ENCODE peak calls at places on chromosomes 16 and 17, in eight cellular contexts. W is heart left ventricle, V is tibial artery, H is body of pancreas, K is esophagus squamous epithelium, L is heart right ventricle, R is left lung, U is astrocyte. X is an unnamed sample.

GRCh38 chr16:75288596-75289120 is 37.2 kb upstream of the BCAR1 start:
- DNase-seq in W (peak), V (no peak), H (no peak), K (no peak), L (peak), R (no peak), U (no peak), X (no peak)

GRCh38 chr17:74532115-74532514 is 840 bp upstream of the CD300LB start:
- DNase-seq in W (peak), V (peak), H (no peak), K (no peak), L (no peak), R (peak), U (no peak), X (no peak)

GRCh38 chr16:84462296-84463210 is 41.9 kb downstream of the MEAK7 start:
- DNase-seq in W (no peak), V (peak), H (no peak), K (no peak), L (no peak), R (no peak), U (no peak), X (no peak)

GRCh38 chr17:8409966-8410881 is 12.6 kb upstream of the RNF222 start:
- DNase-seq in W (peak), V (peak), H (peak), K (no peak), L (peak), R (peak), U (peak), X (peak)

GRCh38 chr16:66458292-66458691 is 31.2 kb downstream of the BEAN1 start:
- DNase-seq in W (no peak), V (no peak), H (no peak), K (no peak), L (no peak), R (no peak), U (no peak), X (no peak)

GRCh38 chr17:48632579-48633265 is 6.6 kb upstream of the HOXB9 start:
- DNase-seq in W (no peak), V (no peak), H (no peak), K (no peak), L (no peak), R (no peak), U (no peak), X (no peak)

GRCh38 chr17:62704381-62704971 is 77.0 kb downstream of the MRC2 start:
- DNase-seq in W (no peak), V (peak), H (peak), K (no peak), L (no peak), R (peak), U (peak), X (peak)

GRCh38 chr17:73437826-73438225 is 126.0 kb upstream of the CDC42EP4 start:
- DNase-seq in W (no peak), V (no peak), H (no peak), K (no peak), L (no peak), R (no peak), U (no peak), X (no peak)

GRCh38 chr17:74964246-74964761 is 8.3 kb downstream of the HID1 start:
- DNase-seq in W (no peak), V (no peak), H (no peak), K (no peak), L (no peak), R (no peak), U (no peak), X (no peak)

GRCh38 chr17:15348030-15348429 is 6.6 kb upstream of the TEKT3 start:
- DNase-seq in W (no peak), V (no peak), H (no peak), K (no peak), L (no peak), R (no peak), U (peak), X (no peak)

GRCh38 chr17:17765921-17766320 is 70.9 kb downstream of the SREBF1 start:
- DNase-seq in W (no peak), V (no peak), H (no peak), K (no peak), L (no peak), R (no peak), U (no peak), X (no peak)

GRCh38 chr17:17767096-17767470 is 69.7 kb downstream of the SREBF1 start:
- DNase-seq in W (no peak), V (no peak), H (no peak), K (no peak), L (no peak), R (no peak), U (peak), X (no peak)

GRCh38 chr17:17768415-17769088 is 68.2 kb downstream of the SREBF1 start:
- DNase-seq in W (peak), V (no peak), H (no peak), K (no peak), L (no peak), R (no peak), U (no peak), X (no peak)

GRCh38 chr17:17766351-17767095 is 70.3 kb downstream of the SREBF1 start:
- DNase-seq in W (no peak), V (no peak), H (no peak), K (no peak), L (no peak), R (no peak), U (no peak), X (no peak)

GRCh38 chr17:17767497-17768286 is 69.1 kb downstream of the SREBF1 start:
- DNase-seq in W (no peak), V (no peak), H (no peak), K (no peak), L (no peak), R (no peak), U (no peak), X (no peak)
- H3K27ac ChIP-seq in W (peak), V (no peak), H (no peak), K (no peak), L (peak), R (no peak), U (no peak), X (peak)

DNA sequence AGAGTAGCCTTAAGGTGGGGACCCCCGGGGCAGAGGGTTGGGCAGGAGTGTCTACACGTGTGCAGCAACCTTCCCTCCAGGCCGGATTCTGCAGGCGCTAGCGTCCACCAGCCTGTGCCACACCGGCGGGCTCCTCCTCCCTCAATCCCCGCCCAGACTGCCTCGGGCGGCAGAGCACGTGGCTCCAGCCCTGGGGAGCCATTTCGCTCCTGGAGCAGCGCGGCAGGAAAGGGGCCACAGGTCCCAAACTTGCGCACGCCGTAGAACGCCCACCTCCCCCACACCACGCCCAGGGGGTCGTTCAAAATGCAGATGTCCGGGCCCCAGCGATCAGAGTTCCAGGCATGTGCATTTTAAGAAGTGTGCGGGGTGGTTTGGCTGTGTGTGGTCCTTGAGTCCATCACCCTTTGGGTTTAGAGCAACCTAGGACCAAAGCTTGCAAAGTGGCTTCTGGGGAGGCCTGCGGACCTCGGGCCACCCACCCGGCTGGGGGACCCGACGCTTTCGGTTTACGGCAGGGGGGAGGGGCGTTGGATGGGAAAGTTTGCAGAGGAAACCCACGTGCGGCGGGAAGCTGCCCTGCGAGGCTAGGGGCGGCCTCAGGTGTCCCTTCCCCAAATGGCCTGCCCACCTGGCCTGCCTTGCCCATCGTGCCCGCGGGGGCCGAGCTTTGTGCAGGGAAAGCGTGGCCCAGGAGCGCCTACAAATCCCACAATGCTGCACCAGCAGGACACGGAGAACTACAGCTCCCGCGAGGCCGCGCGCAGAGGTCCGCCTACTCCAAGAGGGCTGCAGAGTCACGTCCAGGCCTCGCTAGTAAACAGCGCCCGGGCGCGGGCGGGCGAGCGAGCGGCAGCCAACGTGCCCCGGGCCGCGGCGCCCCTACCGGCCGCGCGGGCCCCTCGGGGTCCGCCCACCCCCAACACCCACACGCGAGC is 1.4 kb downstream of the TFAP4 start:
- DNase-seq in W (peak), V (peak), H (peak), K (peak), L (peak), R (peak), U (peak), X (peak)
- TF ChIP-seq CTCF in W (no peak), V (no peak), H (no peak), K (no peak), L (no peak), R (no peak), U (no peak), X (peak)

GRCh38 chr17:57663326-57664070 is 81.6 kb downstream of the CCDC182 start:
- DNase-seq in W (no peak), V (peak), H (no peak), K (no peak), L (no peak), R (no peak), U (peak), X (no peak)
- H3K27ac ChIP-seq in W (peak), V (peak), H (peak), K (peak), L (peak), R (peak), U (peak), X (peak)

DNA sequence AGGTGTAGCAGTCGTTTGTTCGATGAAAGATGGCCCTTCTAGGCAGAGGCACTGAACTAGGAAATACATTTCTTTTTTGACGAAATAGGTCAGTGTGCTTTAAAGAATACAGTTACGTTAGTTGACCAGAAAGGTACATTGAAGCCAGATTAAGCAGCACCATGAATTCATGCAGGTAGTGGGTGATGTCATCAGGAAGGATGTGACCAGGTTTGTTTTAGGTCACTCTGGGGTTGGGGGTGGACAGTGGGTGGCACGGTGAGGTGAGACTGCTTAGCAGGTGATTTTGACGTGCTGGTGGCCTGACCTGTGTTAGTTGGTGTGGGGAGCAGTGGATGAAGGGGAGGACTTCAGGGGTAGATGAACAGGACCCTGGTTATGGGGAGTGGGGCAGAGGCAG is 3.6 kb downstream of the INO80E start:
- DNase-seq in W (no peak), V (no peak), H (no peak), K (no peak), L (no peak), R (no peak), U (no peak), X (no peak)
- TF ChIP-seq CTCF in W (no peak), V (no peak), H (no peak), K (no peak), L (no peak), R (no peak), U (no peak), X (no peak)

GRCh38 chr17:29977836-29978235 is 36.4 kb downstream of the EFCAB5 start:
- DNase-seq in W (no peak), V (no peak), H (no peak), K (no peak), L (no peak), R (no peak), U (peak), X (no peak)

GRCh38 chr17:29968271-29968670 is 26.8 kb downstream of the EFCAB5 start:
- DNase-seq in W (no peak), V (no peak), H (no peak), K (no peak), L (no peak), R (no peak), U (peak), X (no peak)

GRCh38 chr17:29973005-29973404 is 31.6 kb downstream of the EFCAB5 start:
- DNase-seq in W (no peak), V (no peak), H (no peak), K (no peak), L (no peak), R (no peak), U (no peak), X (no peak)

GRCh38 chr17:29972277-29972676 is 30.8 kb downstream of the EFCAB5 start:
- DNase-seq in W (no peak), V (no peak), H (no peak), K (no peak), L (no peak), R (no peak), U (no peak), X (no peak)
- H3K27ac ChIP-seq in W (no peak), V (no peak), H (no peak), K (no peak), L (no peak), R (no peak), U (no peak), X (no peak)

DNA sequence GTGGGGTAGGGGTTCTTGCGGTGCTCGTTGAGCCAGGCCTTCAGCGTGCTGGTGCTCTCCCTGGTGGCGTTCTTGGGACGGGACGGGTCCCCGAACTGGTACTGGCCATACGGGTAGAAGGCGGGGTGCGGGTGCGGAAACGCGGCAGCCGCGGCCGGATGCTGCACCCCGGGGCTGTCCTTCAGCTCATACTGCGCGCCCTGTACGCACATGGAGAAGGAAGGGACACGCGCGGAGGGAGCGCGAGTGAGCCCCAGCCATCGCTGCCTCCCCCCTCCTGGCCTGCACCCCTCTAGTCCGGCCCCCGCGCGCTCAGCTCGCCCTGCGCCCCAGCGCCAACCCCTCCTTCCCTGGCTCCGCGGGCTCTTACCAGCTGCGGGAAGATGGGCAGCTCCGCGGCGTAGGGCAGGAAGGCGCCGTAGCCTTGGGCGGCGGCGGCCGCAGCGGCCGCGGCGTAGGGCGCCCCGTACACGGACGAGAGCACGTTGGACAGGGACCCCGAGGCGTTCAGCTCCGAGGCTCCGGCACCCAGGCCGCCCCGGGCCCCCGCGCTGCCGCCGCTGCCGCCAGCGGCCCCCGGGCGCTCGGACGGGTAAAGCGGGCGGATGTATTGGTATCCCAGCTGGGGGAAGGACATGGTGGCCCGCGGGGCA is 1.0 kb downstream of the IRX3 start:
- DNase-seq in W (peak), V (peak), H (no peak), K (no peak), L (peak), R (no peak), U (peak), X (peak)
- TF ChIP-seq CTCF in W (no peak), V (no peak), H (peak), K (no peak), L (no peak), R (no peak), U (no peak), X (no peak)

GRCh38 chr17:58691701-58692238 is at the start of gene TEX14:
- DNase-seq in W (no peak), V (no peak), H (no peak), K (no peak), L (peak), R (no peak), U (no peak), X (no peak)

GRCh38 chr17:58694302-58694701 is 1.9 kb downstream of the RAD51C start:
- DNase-seq in W (no peak), V (no peak), H (no peak), K (no peak), L (no peak), R (no peak), U (no peak), X (no peak)

GRCh38 chr17:58692239-58693055 is at the start of gene RAD51C:
- DNase-seq in W (peak), V (peak), H (peak), K (peak), L (peak), R (peak), U (peak), X (peak)

GRCh38 chr17:58693751-58694150 is 1.3 kb downstream of the RAD51C start:
- DNase-seq in W (no peak), V (no peak), H (no peak), K (no peak), L (no peak), R (no peak), U (no peak), X (no peak)

DNA sequence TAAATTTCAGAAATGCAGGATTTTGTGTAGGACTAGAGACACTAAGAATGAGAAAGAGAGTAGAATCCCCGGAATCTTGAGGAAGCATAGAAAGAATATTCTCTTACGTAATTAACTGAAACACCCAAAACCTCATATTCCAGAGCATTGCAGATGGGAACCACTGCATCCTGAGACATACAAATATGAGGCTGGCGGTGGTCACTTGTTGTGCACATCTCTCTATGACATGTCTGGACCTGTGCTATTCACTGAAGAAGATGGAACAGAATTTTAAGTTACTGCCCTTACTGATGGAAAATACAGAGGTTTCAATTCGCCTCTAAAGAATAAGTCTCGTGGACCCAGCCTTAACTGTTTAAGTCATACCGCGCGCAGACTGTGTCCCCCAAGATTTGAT is 806 bp downstream of the RAD51C start:
- DNase-seq in W (no peak), V (no peak), H (no peak), K (no peak), L (no peak), R (no peak), U (peak), X (no peak)
- H3K27ac ChIP-seq in W (peak), V (peak), H (peak), K (peak), L (no peak), R (peak), U (peak), X (peak)

DNA sequence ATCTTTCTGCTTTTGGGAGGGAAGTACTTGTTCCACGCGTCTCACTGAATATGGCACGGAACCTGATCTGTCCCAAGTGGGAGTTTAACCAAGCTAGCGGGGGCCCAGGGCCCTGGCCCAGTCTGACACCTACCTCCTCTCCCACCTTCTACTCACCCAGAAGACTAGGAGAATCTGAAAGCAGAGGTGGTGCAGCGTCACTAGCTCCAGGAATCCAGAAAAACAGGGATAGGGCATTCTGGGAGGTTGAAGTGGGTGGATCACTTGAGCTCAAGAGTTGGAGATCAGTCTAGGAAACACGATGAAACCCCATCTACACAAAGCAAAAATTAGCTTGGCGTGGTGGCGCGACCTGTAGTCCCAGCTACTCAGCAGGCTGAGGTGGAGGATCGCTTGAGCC is 163.5 kb upstream of the ZNF267 start:
- DNase-seq in W (no peak), V (no peak), H (no peak), K (no peak), L (no peak), R (no peak), U (no peak), X (no peak)
- TF ChIP-seq CTCF in W (no peak), V (no peak), H (no peak), K (no peak), L (no peak), R (no peak), U (no peak), X (no peak)

X was measured in RWPE1.